ENCODE peak calls at places on chromosomes 13 and 19, in six cellular contexts. Z is kidney tubule cell; S is PC-3; W is HEK293T; G is T-helper 1 cell; J is activated effector memory CD4-positive, alpha-beta T cell treated with anti-CD3 and anti-CD28 coated beads, Interleukin-2, amount 50 U/mL, for 16 hours. Q is an unnamed sample.

GRCh38 chr13:41008349-41008980 is 10.7 kb downstream of the ELF1 start:
- DNase-seq in Z (peak), S (peak), W (no peak), G (no peak), J (no peak), Q (no peak)

GRCh38 chr13:73870970-73871935 is 263.0 kb downstream of the KLF12 start:
- DNase-seq in Z (peak), S (no peak), W (peak), G (no peak), J (no peak), Q (no peak)

GRCh38 chr19:38425810-38426466 is at the start of gene RASGRP4:
- DNase-seq in Z (no peak), S (no peak), W (no peak), G (no peak), J (peak), Q (no peak)

GRCh38 chr13:106263801-106264200 is 271.7 kb downstream of the EFNB2 start:
- DNase-seq in Z (no peak), S (no peak), W (no peak), G (no peak), J (no peak), Q (no peak)

GRCh38 chr13:39684531-39685137 is 29.2 kb downstream of the COG6 start:
- DNase-seq in Z (peak), S (peak), W (peak), G (no peak), J (no peak), Q (no peak)

GRCh38 chr13:99197257-99197651 is 3.4 kb upstream of the UBAC2 start:
- DNase-seq in Z (peak), S (peak), W (no peak), G (no peak), J (no peak), Q (no peak)

GRCh38 chr13:28100149-28101121 is at the start of gene FLT3:
- DNase-seq in Z (peak), S (peak), W (peak), G (no peak), J (peak), Q (peak)

GRCh38 chr19:8575467-8575997 is 1.7 kb downstream of the MYO1F start:
- DNase-seq in Z (no peak), S (peak), W (no peak), G (no peak), J (peak), Q (no peak)

GRCh38 chr13:113454936-113455335 is 1.6 kb upstream of the ADPRHL1 start:
- DNase-seq in Z (no peak), S (no peak), W (no peak), G (no peak), J (no peak), Q (no peak)

GRCh38 chr13:25990801-25991200 is 61.0 kb downstream of the SHISA2 start:
- DNase-seq in Z (peak), S (no peak), W (no peak), G (no peak), J (no peak), Q (no peak)

GRCh38 chr19:58476498-58477015 is 405 bp downstream of the ZNF446 start:
- DNase-seq in Z (peak), S (no peak), W (no peak), G (no peak), J (no peak), Q (peak)

GRCh38 chr13:21458457-21458815 is 667 bp downstream of the ZDHHC20 start:
- DNase-seq in Z (peak), S (peak), W (peak), G (peak), J (peak), Q (peak)

GRCh38 chr13:77207943-77208342 is 119.0 kb downstream of the MYCBP2 start:
- DNase-seq in Z (peak), S (peak), W (no peak), G (no peak), J (no peak), Q (no peak)

GRCh38 chr13:80235131-80235530 is 105.8 kb downstream of the SPRY2 start:
- DNase-seq in Z (peak), S (peak), W (no peak), G (no peak), J (no peak), Q (no peak)

GRCh38 chr13:50594276-50594970 is 249.1 kb downstream of the DLEU7 start:
- DNase-seq in Z (no peak), S (no peak), W (no peak), G (no peak), J (peak), Q (peak)

GRCh38 chr19:35268546-35269424 is at the start of gene USF2:
- DNase-seq in Z (peak), S (peak), W (peak), G (peak), J (peak), Q (peak)

GRCh38 chr13:44210525-44210924 is 163.1 kb upstream of the SERP2 start:
- DNase-seq in Z (no peak), S (no peak), W (no peak), G (no peak), J (no peak), Q (no peak)

GRCh38 chr19:19463348-19464117 is 51.8 kb downstream of the TSSK6 start:
- DNase-seq in Z (peak), S (no peak), W (no peak), G (no peak), J (no peak), Q (no peak)

GRCh38 chr19:11052391-11052790 is 36.9 kb upstream of the LDLR start:
- DNase-seq in Z (no peak), S (no peak), W (no peak), G (no peak), J (no peak), Q (no peak)

GRCh38 chr19:49884109-49884508 is 6.6 kb downstream of the TBC1D17 start:
- DNase-seq in Z (no peak), S (no peak), W (no peak), G (no peak), J (no peak), Q (no peak)

GRCh38 chr19:16419671-16420394 is 51.9 kb downstream of the EPS15L1 start:
- DNase-seq in Z (peak), S (no peak), W (no peak), G (no peak), J (no peak), Q (no peak)

GRCh38 chr13:30847697-30848307 is 58.3 kb upstream of the MEDAG start:
- DNase-seq in Z (peak), S (no peak), W (no peak), G (no peak), J (no peak), Q (no peak)

GRCh38 chr13:113423225-113424170 is 29.8 kb downstream of the ADPRHL1 start:
- DNase-seq in Z (no peak), S (no peak), W (no peak), G (no peak), J (no peak), Q (no peak)

GRCh38 chr13:48615017-48615416 is 38.7 kb upstream of the CYSLTR2 start:
- DNase-seq in Z (no peak), S (no peak), W (no peak), G (no peak), J (no peak), Q (no peak)

GRCh38 chr13:109743706-109744453 is 42.5 kb downstream of the IRS2 start:
- DNase-seq in Z (peak), S (peak), W (no peak), G (no peak), J (no peak), Q (peak)

GRCh38 chr19:6947745-6948144 is 60.4 kb downstream of the ADGRE1 start:
- DNase-seq in Z (peak), S (peak), W (peak), G (no peak), J (peak), Q (no peak)

GRCh38 chr13:97855570-97855970 is 97.9 kb upstream of the IPO5 start:
- DNase-seq in Z (peak), S (peak), W (peak), G (no peak), J (no peak), Q (peak)

GRCh38 chr19:57027360-57027759 is 92.4 kb upstream of the USP29 start:
- DNase-seq in Z (no peak), S (no peak), W (no peak), G (no peak), J (no peak), Q (no peak)

GRCh38 chr19:17370026-17370587 is 7.0 kb downstream of the PLVAP start:
- DNase-seq in Z (no peak), S (no peak), W (no peak), G (no peak), J (no peak), Q (no peak)

GRCh38 chr19:7924651-7925170 is 1.2 kb downstream of the CTXN1 start:
- DNase-seq in Z (no peak), S (no peak), W (no peak), G (no peak), J (no peak), Q (no peak)

GRCh38 chr19:48473161-48473966 is 4.2 kb downstream of the CYTH2 start:
- DNase-seq in Z (peak), S (peak), W (no peak), G (no peak), J (no peak), Q (no peak)

GRCh38 chr13:30114586-30115256 is 192.6 kb downstream of the KATNAL1 start:
- DNase-seq in Z (peak), S (peak), W (peak), G (peak), J (peak), Q (peak)

Q was measured in BE2C.